ENCODE peak calls at places on chromosome 7, in seven cellular contexts. C, I, X, P, N, J and Z are unnamed samples.
A peak's percentile ranks its signal among the peaks of the same experiment; 100 is the strongest.

GRCh38 chr7:85602196-85602595 is 415.3 kb upstream of the SEMA3D start:
- DNase-seq in N (no peak), J (no peak), I (peak; percentile 3), P (no peak), X (no peak), C (no peak), Z (no peak)

GRCh38 chr7:135328526-135328925 is 94.9 kb downstream of the STRA8 start:
- DNase-seq in C (no peak), I (no peak), J (no peak), N (peak; percentile 40), X (no peak), P (no peak), Z (no peak)

GRCh38 chr7:31249671-31250070 is 90.9 kb downstream of the NEUROD6 start:
- DNase-seq in I (no peak), J (peak; percentile 41), X (no peak), P (no peak), N (no peak), C (no peak), Z (no peak)

GRCh38 chr7:86116-86515 is 106.3 kb upstream of the FAM20C start:
- DNase-seq in X (no peak), I (no peak), J (no peak), N (peak; percentile 56), P (no peak), C (no peak), Z (no peak)

GRCh38 chr7:95213809-95214492 is 110.4 kb downstream of the PON1 start:
- DNase-seq in J (no peak), X (no peak), N (peak; percentile 88), P (no peak), I (peak; percentile 73), C (peak; percentile 57), Z (no peak)

GRCh38 chr7:115087437-115087836 is 165.5 kb downstream of the MDFIC start:
- DNase-seq in X (no peak), C (peak; percentile 57), J (peak; percentile 32), I (peak; percentile 87), P (no peak), N (no peak), Z (no peak)

GRCh38 chr7:4851459-4852422 is 10.1 kb downstream of the PAPOLB start:
- DNase-seq in N (peak; percentile 14), X (no peak), P (no peak), C (no peak), I (peak; percentile 33), J (no peak), Z (no peak)

GRCh38 chr7:91668217-91668616 is 212.3 kb downstream of the MTERF1 start:
- DNase-seq in I (no peak), N (no peak), X (no peak), J (no peak), P (no peak), C (no peak), Z (no peak)

GRCh38 chr7:66666313-66666952 is 37.8 kb downstream of the KCTD7 start:
- DNase-seq in X (no peak), N (no peak), C (no peak), I (no peak), J (no peak), P (no peak), Z (no peak)

GRCh38 chr7:91556956-91557650 is 292.9 kb downstream of the FZD1 start:
- DNase-seq in X (no peak), P (no peak), J (no peak), C (no peak), I (peak; percentile 5), N (no peak), Z (no peak)

GRCh38 chr7:94444808-94445207 is 50.1 kb downstream of the COL1A2 start:
- DNase-seq in P (no peak), J (no peak), X (no peak), I (no peak), N (no peak), C (no peak), Z (no peak)

GRCh38 chr7:66016131-66016461 is 34.1 kb upstream of the GUSB start:
- DNase-seq in X (no peak), C (no peak), J (no peak), P (no peak), N (no peak), I (peak; percentile 56), Z (no peak)

GRCh38 chr7:49001610-49002033 is 77.3 kb downstream of the CDC14C start:
- DNase-seq in I (peak; percentile 0), P (no peak), X (peak; percentile 78), J (peak; percentile 91), N (no peak), C (peak; percentile 22), Z (no peak)

GRCh38 chr7:78345979-78346378 is 547.4 kb downstream of the PHTF2 start:
- DNase-seq in P (peak; percentile 61), I (no peak), N (no peak), X (no peak), J (no peak), C (no peak), Z (no peak)

GRCh38 chr7:2006921-2007381 is 225.8 kb downstream of the MAD1L1 start:
- DNase-seq in C (no peak), I (no peak), P (no peak), J (no peak), N (peak; percentile 59), X (no peak), Z (peak; percentile 74)

GRCh38 chr7:73973091-73973490 is 54.9 kb upstream of the ELN start:
- DNase-seq in J (no peak), X (no peak), I (no peak), P (peak; percentile 27), C (no peak), N (no peak), Z (peak; percentile 67)

GRCh38 chr7:27409776-27410175 is 167.2 kb downstream of the EVX1 start:
- DNase-seq in N (no peak), X (no peak), I (peak; percentile 3), P (no peak), J (no peak), C (no peak), Z (no peak)

GRCh38 chr7:16801111-16801542 is 3.7 kb downstream of the AGR2 start:
- DNase-seq in I (peak; percentile 83), N (no peak), J (peak; percentile 63), P (no peak), C (no peak), X (peak; percentile 49), Z (no peak)

GRCh38 chr7:157805716-157806115 is 468.9 kb downstream of the DNAJB6 start:
- DNase-seq in J (no peak), C (no peak), X (no peak), P (no peak), N (no peak), I (no peak), Z (peak; percentile 51)

GRCh38 chr7:2613926-2614613 is 17.7 kb upstream of the TTYH3 start:
- DNase-seq in I (peak; percentile 38), N (peak; percentile 97), X (no peak), P (no peak), J (no peak), C (peak; percentile 90), Z (no peak)

GRCh38 chr7:10022957-10023356 is 950.7 kb upstream of the PHF14 start:
- DNase-seq in C (no peak), J (peak; percentile 72), P (no peak), X (no peak), I (no peak), N (no peak), Z (no peak)

GRCh38 chr7:28126047-28127041 is 54.3 kb downstream of the JAZF1 start:
- DNase-seq in N (no peak), C (peak; percentile 73), P (no peak), J (no peak), I (peak; percentile 59), X (no peak), Z (no peak)

GRCh38 chr7:104137971-104138370 is 69.8 kb downstream of the ORC5 start:
- DNase-seq in X (no peak), I (peak; percentile 62), J (peak; percentile 21), P (no peak), N (no peak), C (no peak), Z (no peak)

GRCh38 chr7:39017369-39017768 is 39.7 kb downstream of the POU6F2 start:
- DNase-seq in I (no peak), X (no peak), J (peak; percentile 27), P (no peak), N (no peak), C (no peak), Z (no peak)

GRCh38 chr7:94698275-94698674 is 42.3 kb upstream of the SGCE start:
- DNase-seq in C (no peak), P (no peak), J (no peak), N (no peak), X (no peak), I (peak; percentile 91), Z (no peak)

GRCh38 chr7:1085910-1086421 is 1.9 kb upstream of the GPER1 start:
- DNase-seq in C (peak; percentile 33), I (peak; percentile 61), P (no peak), X (no peak), N (peak; percentile 77), J (no peak), Z (no peak)

GRCh38 chr7:100827330-100828226 is at the start of gene EPHB4:
- DNase-seq in X (no peak), I (peak; percentile 85), C (peak; percentile 94), J (peak; percentile 98), P (peak; percentile 85), N (no peak), Z (no peak)
- TF ChIP-seq CTCF in X (no peak), I (peak; percentile 53), C (peak; percentile 20), J (peak; percentile 52), P (no peak), N (no peak), Z (peak; percentile 77)

GRCh38 chr7:156125841-156126730 is 313.8 kb upstream of the SHH start:
- DNase-seq in P (no peak), C (no peak), J (no peak), N (no peak), I (no peak), X (no peak), Z (no peak)
- TF ChIP-seq CTCF in P (no peak), C (no peak), J (no peak), N (no peak), I (no peak), X (no peak), Z (no peak)

GRCh38 chr7:32264667-32265284 is 194.6 kb upstream of the PDE1C start:
- DNase-seq in C (no peak), P (no peak), X (no peak), I (no peak), N (no peak), J (no peak), Z (no peak)

GRCh38 chr7:32262315-32262714 is 192.1 kb upstream of the PDE1C start:
- DNase-seq in I (no peak), C (no peak), P (no peak), N (no peak), X (no peak), J (no peak), Z (no peak)

DNA sequence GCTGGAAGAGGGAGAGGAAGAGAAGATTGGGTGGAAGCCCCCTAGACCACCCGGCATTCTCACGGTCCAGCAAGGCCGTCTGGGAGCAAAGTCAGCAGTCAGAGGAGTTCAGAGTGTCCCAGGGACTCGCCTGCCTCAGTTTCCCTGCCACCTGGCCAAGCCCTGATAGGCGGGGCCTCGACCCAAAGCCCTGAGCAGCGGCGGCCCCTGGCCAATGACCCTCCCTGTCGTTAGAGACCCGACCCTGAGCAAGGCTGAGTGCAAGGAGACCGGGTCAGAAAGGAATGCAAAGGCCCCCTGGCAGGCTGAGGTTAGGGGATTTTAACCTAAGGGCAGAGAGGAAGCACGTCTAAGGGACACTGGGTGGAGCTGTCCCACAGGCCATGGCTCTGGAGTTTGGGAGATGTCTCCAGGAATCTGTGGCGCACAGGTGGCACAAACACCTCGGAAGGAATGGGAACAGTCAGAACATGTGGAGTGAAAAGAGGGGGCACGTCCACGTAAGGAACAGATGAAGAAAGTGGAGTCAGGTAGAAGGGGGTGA is 196.8 kb upstream of the PDE1C start:
- DNase-seq in I (no peak), P (no peak), J (peak; percentile 67), X (no peak), C (no peak), N (no peak), Z (no peak)
- TF ChIP-seq CTCF in I (no peak), P (no peak), J (peak; percentile 46), X (no peak), C (no peak), N (no peak), Z (no peak)

GRCh38 chr7:151888079-151888673 is 11.3 kb upstream of the PRKAG2 start:
- DNase-seq in I (no peak), P (no peak), C (no peak), J (peak; percentile 49), X (no peak), N (peak; percentile 54), Z (no peak)
- TF ChIP-seq CTCF in I (no peak), P (no peak), C (no peak), J (no peak), X (peak; percentile 9), N (no peak), Z (no peak)